ENCODE peak calls at places on chromosomes 6 and 20, in eight cellular contexts. F is spleen, I is GM06990, D is BE2C, R is right cardiac atrium, M is vagina, N is H7, Z is AG04450. H is an unnamed sample.

GRCh38 chr6:108252055-108252454 is 8.8 kb downstream of the SNX3 start:
- DNase-seq in N (no peak), M (no peak), I (no peak), Z (no peak), D (no peak), F (no peak), R (no peak), H (no peak)

GRCh38 chr6:4973972-4974885 is 29.6 kb downstream of the RPP40 start:
- DNase-seq in F (no peak), Z (peak), D (no peak), M (no peak), R (peak), N (peak), I (no peak), H (peak)

GRCh38 chr6:21024621-21025020 is 490.4 kb downstream of the CDKAL1 start:
- DNase-seq in D (no peak), I (no peak), N (no peak), Z (no peak), F (no peak), R (no peak), M (no peak), H (no peak)

GRCh38 chr6:1667012-1667804 is 57.5 kb downstream of the FOXC1 start:
- DNase-seq in I (no peak), R (no peak), D (peak), Z (peak), M (no peak), F (no peak), N (no peak), H (peak)

GRCh38 chr6:4901256-4902061 is 102.4 kb downstream of the RPP40 start:
- DNase-seq in R (no peak), N (no peak), F (no peak), Z (no peak), M (no peak), I (peak), D (no peak), H (no peak)

GRCh38 chr6:158810149-158811095 is 8.7 kb downstream of the EZR start:
- DNase-seq in I (no peak), R (no peak), M (no peak), N (no peak), D (no peak), F (no peak), Z (no peak), H (no peak)

GRCh38 chr6:75528423-75528822 is 34.8 kb upstream of the FILIP1 start:
- DNase-seq in Z (no peak), R (no peak), N (no peak), I (no peak), F (no peak), M (no peak), D (no peak), H (no peak)

GRCh38 chr6:81606965-81607381 is 145.5 kb downstream of the TENT5A start:
- DNase-seq in R (no peak), M (no peak), D (no peak), F (no peak), Z (peak), I (no peak), N (no peak), H (no peak)

GRCh38 chr6:50714487-50715379 is 1.4 kb downstream of the TFAP2D start:
- DNase-seq in Z (no peak), N (peak), D (no peak), I (no peak), M (no peak), R (no peak), F (no peak), H (no peak)

GRCh38 chr20:3777381-3777725 is 3.9 kb downstream of the SPEF1 start:
- DNase-seq in F (no peak), I (no peak), M (no peak), R (no peak), D (no peak), N (no peak), Z (no peak), H (no peak)

GRCh38 chr6:117909638-117910037 is 2.6 kb downstream of the SLC35F1 start:
- DNase-seq in R (no peak), Z (no peak), I (no peak), D (no peak), M (no peak), N (no peak), F (no peak), H (no peak)

GRCh38 chr20:17226410-17227198 is at the start of gene PCSK2:
- DNase-seq in F (peak), R (peak), Z (peak), I (no peak), N (peak), D (peak), M (no peak), H (peak)

GRCh38 chr20:14127831-14128230 is 132.5 kb downstream of the MACROD2 start:
- DNase-seq in Z (no peak), F (no peak), M (no peak), R (no peak), D (no peak), I (no peak), N (no peak), H (no peak)

GRCh38 chr6:105705608-105706007 is 302.7 kb upstream of the PREP start:
- DNase-seq in Z (no peak), D (no peak), F (no peak), N (no peak), M (no peak), R (no peak), I (no peak), H (no peak)

GRCh38 chr20:35287509-35288324 is 3.1 kb upstream of the EIF6 start:
- DNase-seq in F (no peak), D (no peak), Z (no peak), I (no peak), R (no peak), N (peak), M (no peak), H (no peak)
- H3K4me3 ChIP-seq in F (no peak), D (no peak), Z (no peak), I (no peak), R (no peak), N (no peak), M (no peak), H (no peak)

GRCh38 chr6:138555294-138555988 is 56.1 kb upstream of the NHSL1 start:
- DNase-seq in I (no peak), F (no peak), D (no peak), R (no peak), M (no peak), Z (no peak), N (no peak), H (peak)
- H3K4me3 ChIP-seq in I (no peak), F (no peak), D (no peak), R (no peak), M (no peak), Z (no peak), N (no peak), H (no peak)

DNA sequence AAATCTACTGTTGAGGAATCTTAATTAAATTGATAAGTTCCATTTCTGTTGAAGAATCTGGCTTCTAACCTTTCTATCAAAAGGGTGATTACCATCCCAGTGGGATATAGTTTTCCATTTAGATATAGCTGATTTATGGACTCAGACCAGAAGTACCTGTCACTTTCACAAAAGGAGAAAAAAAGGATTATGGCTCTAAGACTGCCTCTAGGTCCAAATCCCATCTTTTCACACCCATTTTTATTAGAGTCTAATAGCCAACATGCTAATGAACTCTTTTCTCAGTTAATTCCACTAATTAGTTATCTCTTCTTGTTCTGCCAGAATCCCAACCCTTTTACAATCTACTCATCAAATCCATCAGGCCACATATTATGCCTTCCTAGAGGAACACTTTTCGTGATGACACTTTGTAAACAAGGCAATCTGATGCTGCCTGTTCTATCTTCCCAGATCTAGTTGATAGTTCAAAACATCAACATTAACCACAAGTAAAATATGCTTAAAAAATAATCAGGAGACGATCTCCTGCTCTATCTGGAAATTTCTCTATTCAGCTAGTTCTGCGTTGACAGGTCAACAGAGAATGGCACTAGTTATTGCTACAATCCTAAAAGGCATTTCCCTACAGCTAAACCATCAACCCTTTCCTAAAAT is 2.2 kb downstream of the B4GALT5 start:
- DNase-seq in D (no peak), F (no peak), N (no peak), M (no peak), R (no peak), Z (no peak), I (no peak), H (no peak)
- H3K4me3 ChIP-seq in D (peak), F (peak), N (no peak), M (peak), R (peak), Z (peak), I (peak), H (no peak)

DNA sequence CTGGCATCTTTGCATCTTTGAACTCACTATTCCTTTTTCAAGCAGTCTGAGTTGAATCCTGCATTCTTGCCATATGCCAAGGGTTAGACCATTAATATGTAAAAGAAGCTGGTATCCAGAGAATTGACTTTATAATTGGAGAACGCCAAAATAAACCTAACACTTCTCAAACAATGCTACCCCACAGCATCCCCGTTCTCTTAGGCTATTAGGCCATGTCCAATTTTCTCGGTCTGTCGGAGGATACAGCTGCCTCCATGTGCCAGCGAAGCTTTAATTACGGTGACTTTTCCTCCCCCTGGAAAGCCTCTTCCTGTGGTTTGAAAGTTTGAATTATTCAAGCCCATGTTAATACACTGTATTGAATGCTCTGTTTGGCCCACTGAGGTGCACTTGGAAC is 60.6 kb downstream of the HS3ST5 start:
- DNase-seq in N (no peak), R (no peak), F (no peak), D (peak), M (no peak), Z (no peak), I (no peak), H (peak)
- H3K4me3 ChIP-seq in N (no peak), R (no peak), F (no peak), D (peak), M (no peak), Z (no peak), I (no peak), H (peak)

GRCh38 chr6:10412948-10413849 is 1.7 kb downstream of the TFAP2A start:
- DNase-seq in F (no peak), R (no peak), N (peak), Z (no peak), D (no peak), I (no peak), M (peak), H (no peak)
- H3K4me3 ChIP-seq in F (peak), R (peak), N (peak), Z (peak), D (no peak), I (peak), M (peak), H (peak)